ENCODE peak calls at places on chromosomes 3 and 15, in four cellular contexts. P is MCF 10A; H is stimulated activated CD4-positive, alpha-beta T cell treated with anti-CD3 and anti-CD28 coated beads, Interleukin-2, amount 100 ng/mL, for 48 hours; F is effector CD4-positive, alpha-beta T cell. R is an unnamed sample.

GRCh38 chr15:90209591-90209990 is 8.5 kb downstream of the SEMA4B start:
- DNase-seq in P (peak), H (no peak), F (no peak), R (no peak)

GRCh38 chr15:65638681-65639089 is 16.9 kb downstream of the SLC24A1 start:
- DNase-seq in P (peak), H (peak), F (peak), R (no peak)

GRCh38 chr3:128665362-128666021 is 14.9 kb upstream of the RPN1 start:
- DNase-seq in P (no peak), H (no peak), F (no peak), R (no peak)

GRCh38 chr15:44397869-44398268 is 29.6 kb upstream of the CTDSPL2 start:
- DNase-seq in P (no peak), H (no peak), F (no peak), R (no peak)

GRCh38 chr3:124701687-124702086 is 28.6 kb upstream of the UMPS start:
- DNase-seq in P (peak), H (no peak), F (no peak), R (no peak)

GRCh38 chr15:68541743-68542142 is 37.0 kb upstream of the CORO2B start:
- DNase-seq in P (no peak), H (no peak), F (no peak), R (no peak)

GRCh38 chr3:129627350-129628168 is 21.1 kb upstream of the PLXND1 start:
- DNase-seq in P (peak), H (peak), F (peak), R (peak)

GRCh38 chr3:178137206-178137605 is 399.0 kb upstream of the KCNMB2 start:
- DNase-seq in P (no peak), H (no peak), F (no peak), R (no peak)

GRCh38 chr15:75455982-75456531 is 4.6 kb upstream of the SIN3A start:
- DNase-seq in P (no peak), H (peak), F (peak), R (peak)

GRCh38 chr3:186171528-186171927 is 62.6 kb upstream of the ETV5 start:
- DNase-seq in P (no peak), H (no peak), F (no peak), R (no peak)

GRCh38 chr15:99076555-99077308 is 28.1 kb upstream of the SYNM start:
- DNase-seq in P (peak), H (peak), F (no peak), R (no peak)

GRCh38 chr3:84194032-84194431 is 764.8 kb upstream of the CADM2 start:
- DNase-seq in P (peak), H (no peak), F (no peak), R (no peak)

GRCh38 chr3:29293371-29293770 is 12.5 kb downstream of the RBMS3 start:
- DNase-seq in P (peak), H (no peak), F (no peak), R (no peak)

GRCh38 chr3:23778451-23778850 is 27.3 kb upstream of the UBE2E1 start:
- DNase-seq in P (no peak), H (no peak), F (no peak), R (no peak)

GRCh38 chr3:129705274-129705673 is 98.8 kb upstream of the PLXND1 start:
- DNase-seq in P (no peak), H (no peak), F (no peak), R (no peak)

GRCh38 chr15:55496716-55497115 is 11.3 kb downstream of the DNAAF4 start:
- DNase-seq in P (no peak), H (no peak), F (no peak), R (no peak)

GRCh38 chr3:71489315-71489761 is 94.2 kb downstream of the FOXP1 start:
- DNase-seq in P (no peak), H (no peak), F (peak), R (no peak)

GRCh38 chr3:114874447-114874846 is 272.6 kb downstream of the ZBTB20 start:
- DNase-seq in P (no peak), H (no peak), F (no peak), R (no peak)

GRCh38 chr3:181727122-181728036 is 15.7 kb downstream of the SOX2 start:
- DNase-seq in P (no peak), H (no peak), F (no peak), R (no peak)

GRCh38 chr15:65790692-65791334 is 1.3 kb downstream of the DENND4A start:
- DNase-seq in P (peak), H (no peak), F (no peak), R (no peak)

GRCh38 chr3:48776854-48777253 is 59.8 kb upstream of the IP6K2 start:
- DNase-seq in P (no peak), H (no peak), F (no peak), R (no peak)

GRCh38 chr3:158718490-158719170 is 13.6 kb downstream of the RARRES1 start:
- DNase-seq in P (peak), H (no peak), F (no peak), R (no peak)

GRCh38 chr3:184188080-184188479 is 2.1 kb downstream of the ABCF3 start:
- DNase-seq in P (no peak), H (no peak), F (no peak), R (no peak)

GRCh38 chr3:145266368-145266767 is 894.6 kb downstream of the PLOD2 start:
- DNase-seq in P (no peak), H (no peak), F (no peak), R (no peak)

GRCh38 chr3:166575166-166575565 is 737.9 kb upstream of the BCHE start:
- DNase-seq in P (no peak), H (no peak), F (no peak), R (no peak)

GRCh38 chr3:187678869-187679268 is 8.7 kb upstream of the SST start:
- DNase-seq in P (peak), H (peak), F (no peak), R (no peak)

GRCh38 chr3:134094491-134094890 is 64.8 kb upstream of the SLCO2A1 start:
- DNase-seq in P (no peak), H (no peak), F (no peak), R (no peak)

GRCh38 chr15:82081904-82082810 is 36.3 kb upstream of the MEX3B start:
- DNase-seq in P (peak), H (no peak), F (no peak), R (no peak)

GRCh38 chr3:13507247-13507790 is 27.2 kb downstream of the HDAC11 start:
- DNase-seq in P (peak), H (no peak), F (no peak), R (no peak)

GRCh38 chr3:44476181-44476599 is 1.3 kb downstream of the ZNF445 start:
- DNase-seq in P (peak), H (no peak), F (no peak), R (no peak)